ENCODE peak calls at places on chromosomes 11 and 22, in seven cellular contexts. One of them, this sample, is unnamed.

GRCh38 chr11:117600261-117600783 is 196.7 kb downstream of the DSCAML1 start:
- DNase-seq in stimulated activated CD4-positive, alpha-beta T cell treated with anti-CD3 and anti-CD28 coated beads, Interleukin-4, amount 100 ng/mL, for 1 hour: no peak
- DNase-seq in psoas muscle: no peak
- DNase-seq in foreskin melanocyte: no peak
- DNase-seq in progenitor cell of endocrine pancreas: no peak
- DNase-seq in central memory CD4-positive, alpha-beta T cell: no peak
- DNase-seq in suprapubic skin: peak
- DNase-seq in this sample: no peak

GRCh38 chr22:23353004-23353403 is 172.7 kb downstream of the BCR start:
- DNase-seq in stimulated activated CD4-positive, alpha-beta T cell treated with anti-CD3 and anti-CD28 coated beads, Interleukin-4, amount 100 ng/mL, for 1 hour: no peak
- DNase-seq in psoas muscle: no peak
- DNase-seq in foreskin melanocyte: no peak
- DNase-seq in progenitor cell of endocrine pancreas: no peak
- DNase-seq in central memory CD4-positive, alpha-beta T cell: no peak
- DNase-seq in suprapubic skin: no peak
- DNase-seq in this sample: no peak

GRCh38 chr22:17332109-17332508 is 37.2 kb upstream of the CECR2 start:
- DNase-seq in stimulated activated CD4-positive, alpha-beta T cell treated with anti-CD3 and anti-CD28 coated beads, Interleukin-4, amount 100 ng/mL, for 1 hour: no peak
- DNase-seq in psoas muscle: no peak
- DNase-seq in foreskin melanocyte: no peak
- DNase-seq in progenitor cell of endocrine pancreas: no peak
- DNase-seq in central memory CD4-positive, alpha-beta T cell: no peak
- DNase-seq in suprapubic skin: no peak
- DNase-seq in this sample: no peak

GRCh38 chr11:85740464-85741400 is 54.7 kb upstream of the CCDC89 start:
- DNase-seq in stimulated activated CD4-positive, alpha-beta T cell treated with anti-CD3 and anti-CD28 coated beads, Interleukin-4, amount 100 ng/mL, for 1 hour: no peak
- DNase-seq in psoas muscle: no peak
- DNase-seq in foreskin melanocyte: peak
- DNase-seq in progenitor cell of endocrine pancreas: no peak
- DNase-seq in central memory CD4-positive, alpha-beta T cell: no peak
- DNase-seq in suprapubic skin: no peak
- DNase-seq in this sample: no peak

GRCh38 chr11:82858556-82859091 is 41.6 kb downstream of the PRCP start:
- DNase-seq in stimulated activated CD4-positive, alpha-beta T cell treated with anti-CD3 and anti-CD28 coated beads, Interleukin-4, amount 100 ng/mL, for 1 hour: no peak
- DNase-seq in psoas muscle: no peak
- DNase-seq in foreskin melanocyte: peak
- DNase-seq in progenitor cell of endocrine pancreas: no peak
- DNase-seq in central memory CD4-positive, alpha-beta T cell: no peak
- DNase-seq in suprapubic skin: no peak
- DNase-seq in this sample: no peak

GRCh38 chr22:37669586-37669985 is 5.8 kb upstream of the LGALS1 start:
- DNase-seq in stimulated activated CD4-positive, alpha-beta T cell treated with anti-CD3 and anti-CD28 coated beads, Interleukin-4, amount 100 ng/mL, for 1 hour: no peak
- DNase-seq in psoas muscle: no peak
- DNase-seq in foreskin melanocyte: no peak
- DNase-seq in progenitor cell of endocrine pancreas: no peak
- DNase-seq in central memory CD4-positive, alpha-beta T cell: no peak
- DNase-seq in suprapubic skin: no peak
- DNase-seq in this sample: no peak

GRCh38 chr11:84558085-84558905 is 1068.8 kb downstream of the DLG2 start:
- DNase-seq in stimulated activated CD4-positive, alpha-beta T cell treated with anti-CD3 and anti-CD28 coated beads, Interleukin-4, amount 100 ng/mL, for 1 hour: no peak
- DNase-seq in psoas muscle: no peak
- DNase-seq in foreskin melanocyte: peak
- DNase-seq in progenitor cell of endocrine pancreas: no peak
- DNase-seq in central memory CD4-positive, alpha-beta T cell: no peak
- DNase-seq in suprapubic skin: no peak
- DNase-seq in this sample: peak

GRCh38 chr11:104124979-104125378 is 39.0 kb downstream of the PDGFD start:
- DNase-seq in stimulated activated CD4-positive, alpha-beta T cell treated with anti-CD3 and anti-CD28 coated beads, Interleukin-4, amount 100 ng/mL, for 1 hour: no peak
- DNase-seq in psoas muscle: no peak
- DNase-seq in foreskin melanocyte: no peak
- DNase-seq in progenitor cell of endocrine pancreas: no peak
- DNase-seq in central memory CD4-positive, alpha-beta T cell: no peak
- DNase-seq in suprapubic skin: no peak
- DNase-seq in this sample: no peak

GRCh38 chr22:49784987-49785614 is 42.6 kb downstream of the BRD1 start:
- DNase-seq in stimulated activated CD4-positive, alpha-beta T cell treated with anti-CD3 and anti-CD28 coated beads, Interleukin-4, amount 100 ng/mL, for 1 hour: no peak
- DNase-seq in psoas muscle: peak
- DNase-seq in foreskin melanocyte: no peak
- DNase-seq in progenitor cell of endocrine pancreas: no peak
- DNase-seq in central memory CD4-positive, alpha-beta T cell: no peak
- DNase-seq in suprapubic skin: no peak
- DNase-seq in this sample: no peak

GRCh38 chr22:24205438-24206189 is 24.3 kb downstream of the SUSD2 start:
- DNase-seq in stimulated activated CD4-positive, alpha-beta T cell treated with anti-CD3 and anti-CD28 coated beads, Interleukin-4, amount 100 ng/mL, for 1 hour: no peak
- DNase-seq in psoas muscle: no peak
- DNase-seq in foreskin melanocyte: no peak
- DNase-seq in progenitor cell of endocrine pancreas: no peak
- DNase-seq in central memory CD4-positive, alpha-beta T cell: no peak
- DNase-seq in suprapubic skin: no peak
- DNase-seq in this sample: no peak

GRCh38 chr11:134660416-134660815 is 248.4 kb upstream of the B3GAT1 start:
- DNase-seq in stimulated activated CD4-positive, alpha-beta T cell treated with anti-CD3 and anti-CD28 coated beads, Interleukin-4, amount 100 ng/mL, for 1 hour: no peak
- DNase-seq in psoas muscle: no peak
- DNase-seq in foreskin melanocyte: no peak
- DNase-seq in progenitor cell of endocrine pancreas: no peak
- DNase-seq in central memory CD4-positive, alpha-beta T cell: no peak
- DNase-seq in suprapubic skin: no peak
- DNase-seq in this sample: no peak

GRCh38 chr11:46675288-46675851 is 25.0 kb downstream of the ARHGAP1 start:
- DNase-seq in stimulated activated CD4-positive, alpha-beta T cell treated with anti-CD3 and anti-CD28 coated beads, Interleukin-4, amount 100 ng/mL, for 1 hour: no peak
- DNase-seq in psoas muscle: peak
- DNase-seq in foreskin melanocyte: no peak
- DNase-seq in progenitor cell of endocrine pancreas: no peak
- DNase-seq in central memory CD4-positive, alpha-beta T cell: no peak
- DNase-seq in suprapubic skin: peak
- DNase-seq in this sample: no peak

GRCh38 chr22:36911887-36912661 is 1.4 kb upstream of the CSF2RB start:
- DNase-seq in stimulated activated CD4-positive, alpha-beta T cell treated with anti-CD3 and anti-CD28 coated beads, Interleukin-4, amount 100 ng/mL, for 1 hour: no peak
- DNase-seq in psoas muscle: no peak
- DNase-seq in foreskin melanocyte: no peak
- DNase-seq in progenitor cell of endocrine pancreas: no peak
- DNase-seq in central memory CD4-positive, alpha-beta T cell: no peak
- DNase-seq in suprapubic skin: no peak
- DNase-seq in this sample: no peak

GRCh38 chr11:133078591-133079179 is 453.6 kb downstream of the OPCML start:
- DNase-seq in stimulated activated CD4-positive, alpha-beta T cell treated with anti-CD3 and anti-CD28 coated beads, Interleukin-4, amount 100 ng/mL, for 1 hour: no peak
- DNase-seq in psoas muscle: peak
- DNase-seq in foreskin melanocyte: no peak
- DNase-seq in progenitor cell of endocrine pancreas: peak
- DNase-seq in central memory CD4-positive, alpha-beta T cell: no peak
- DNase-seq in suprapubic skin: no peak
- DNase-seq in this sample: no peak

GRCh38 chr11:116445108-116446047 is 327.4 kb downstream of the BUD13 start:
- DNase-seq in stimulated activated CD4-positive, alpha-beta T cell treated with anti-CD3 and anti-CD28 coated beads, Interleukin-4, amount 100 ng/mL, for 1 hour: no peak
- DNase-seq in psoas muscle: no peak
- DNase-seq in foreskin melanocyte: no peak
- DNase-seq in progenitor cell of endocrine pancreas: no peak
- DNase-seq in central memory CD4-positive, alpha-beta T cell: no peak
- DNase-seq in suprapubic skin: no peak
- DNase-seq in this sample: no peak

GRCh38 chr22:32378703-32379272 is 21.1 kb downstream of the RFPL3 start:
- DNase-seq in stimulated activated CD4-positive, alpha-beta T cell treated with anti-CD3 and anti-CD28 coated beads, Interleukin-4, amount 100 ng/mL, for 1 hour: no peak
- DNase-seq in psoas muscle: no peak
- DNase-seq in foreskin melanocyte: peak
- DNase-seq in progenitor cell of endocrine pancreas: peak
- DNase-seq in central memory CD4-positive, alpha-beta T cell: no peak
- DNase-seq in suprapubic skin: no peak
- DNase-seq in this sample: no peak

GRCh38 chr22:20656902-20657836 is 116.7 kb upstream of the SERPIND1 start:
- DNase-seq in stimulated activated CD4-positive, alpha-beta T cell treated with anti-CD3 and anti-CD28 coated beads, Interleukin-4, amount 100 ng/mL, for 1 hour: no peak
- DNase-seq in psoas muscle: no peak
- DNase-seq in foreskin melanocyte: no peak
- DNase-seq in progenitor cell of endocrine pancreas: no peak
- DNase-seq in central memory CD4-positive, alpha-beta T cell: no peak
- DNase-seq in suprapubic skin: no peak
- DNase-seq in this sample: no peak

GRCh38 chr11:5138256-5138655 is at the start of gene OR52A5:
- DNase-seq in stimulated activated CD4-positive, alpha-beta T cell treated with anti-CD3 and anti-CD28 coated beads, Interleukin-4, amount 100 ng/mL, for 1 hour: no peak
- DNase-seq in psoas muscle: no peak
- DNase-seq in foreskin melanocyte: no peak
- DNase-seq in progenitor cell of endocrine pancreas: no peak
- DNase-seq in central memory CD4-positive, alpha-beta T cell: no peak
- DNase-seq in suprapubic skin: no peak
- DNase-seq in this sample: no peak

GRCh38 chr22:17319541-17319940 is 49.7 kb upstream of the CECR2 start:
- DNase-seq in stimulated activated CD4-positive, alpha-beta T cell treated with anti-CD3 and anti-CD28 coated beads, Interleukin-4, amount 100 ng/mL, for 1 hour: no peak
- DNase-seq in psoas muscle: no peak
- DNase-seq in foreskin melanocyte: no peak
- DNase-seq in progenitor cell of endocrine pancreas: no peak
- DNase-seq in central memory CD4-positive, alpha-beta T cell: no peak
- DNase-seq in suprapubic skin: no peak
- DNase-seq in this sample: no peak

GRCh38 chr11:441043-441417 is 781 bp downstream of the ANO9 start:
- DNase-seq in stimulated activated CD4-positive, alpha-beta T cell treated with anti-CD3 and anti-CD28 coated beads, Interleukin-4, amount 100 ng/mL, for 1 hour: no peak
- DNase-seq in psoas muscle: peak
- DNase-seq in foreskin melanocyte: no peak
- DNase-seq in progenitor cell of endocrine pancreas: no peak
- DNase-seq in central memory CD4-positive, alpha-beta T cell: no peak
- DNase-seq in suprapubic skin: no peak
- DNase-seq in this sample: no peak

GRCh38 chr22:37690901-37691504 is 4.9 kb downstream of the NOL12 start:
- DNase-seq in stimulated activated CD4-positive, alpha-beta T cell treated with anti-CD3 and anti-CD28 coated beads, Interleukin-4, amount 100 ng/mL, for 1 hour: no peak
- DNase-seq in psoas muscle: peak
- DNase-seq in foreskin melanocyte: no peak
- DNase-seq in progenitor cell of endocrine pancreas: no peak
- DNase-seq in central memory CD4-positive, alpha-beta T cell: no peak
- DNase-seq in suprapubic skin: no peak
- DNase-seq in this sample: no peak

GRCh38 chr11:133929401-133930052 is 27.2 kb downstream of the IGSF9B start:
- DNase-seq in stimulated activated CD4-positive, alpha-beta T cell treated with anti-CD3 and anti-CD28 coated beads, Interleukin-4, amount 100 ng/mL, for 1 hour: no peak
- DNase-seq in psoas muscle: no peak
- DNase-seq in foreskin melanocyte: no peak
- DNase-seq in progenitor cell of endocrine pancreas: no peak
- DNase-seq in central memory CD4-positive, alpha-beta T cell: no peak
- DNase-seq in suprapubic skin: no peak
- DNase-seq in this sample: no peak

GRCh38 chr22:19821523-19822300 is 33.0 kb downstream of the GNB1L start:
- DNase-seq in stimulated activated CD4-positive, alpha-beta T cell treated with anti-CD3 and anti-CD28 coated beads, Interleukin-4, amount 100 ng/mL, for 1 hour: no peak
- DNase-seq in psoas muscle: no peak
- DNase-seq in foreskin melanocyte: no peak
- DNase-seq in progenitor cell of endocrine pancreas: no peak
- DNase-seq in central memory CD4-positive, alpha-beta T cell: no peak
- DNase-seq in suprapubic skin: no peak
- DNase-seq in this sample: no peak

GRCh38 chr11:117269856-117270255 is 21.3 kb upstream of the BACE1-AS start:
- DNase-seq in stimulated activated CD4-positive, alpha-beta T cell treated with anti-CD3 and anti-CD28 coated beads, Interleukin-4, amount 100 ng/mL, for 1 hour: no peak
- DNase-seq in psoas muscle: no peak
- DNase-seq in foreskin melanocyte: no peak
- DNase-seq in progenitor cell of endocrine pancreas: no peak
- DNase-seq in central memory CD4-positive, alpha-beta T cell: no peak
- DNase-seq in suprapubic skin: no peak
- DNase-seq in this sample: no peak

GRCh38 chr11:132992838-132993680 is 539.2 kb downstream of the OPCML start:
- DNase-seq in stimulated activated CD4-positive, alpha-beta T cell treated with anti-CD3 and anti-CD28 coated beads, Interleukin-4, amount 100 ng/mL, for 1 hour: no peak
- DNase-seq in psoas muscle: no peak
- DNase-seq in foreskin melanocyte: no peak
- DNase-seq in progenitor cell of endocrine pancreas: no peak
- DNase-seq in central memory CD4-positive, alpha-beta T cell: no peak
- DNase-seq in suprapubic skin: no peak
- DNase-seq in this sample: no peak

GRCh38 chr11:103433380-103433779 is 324.2 kb downstream of the DYNC2H1 start:
- DNase-seq in stimulated activated CD4-positive, alpha-beta T cell treated with anti-CD3 and anti-CD28 coated beads, Interleukin-4, amount 100 ng/mL, for 1 hour: no peak
- DNase-seq in psoas muscle: no peak
- DNase-seq in foreskin melanocyte: peak
- DNase-seq in progenitor cell of endocrine pancreas: no peak
- DNase-seq in central memory CD4-positive, alpha-beta T cell: no peak
- DNase-seq in suprapubic skin: no peak
- DNase-seq in this sample: no peak

GRCh38 chr11:66841861-66842260 is 1.4 kb upstream of the RCE1 start:
- DNase-seq in stimulated activated CD4-positive, alpha-beta T cell treated with anti-CD3 and anti-CD28 coated beads, Interleukin-4, amount 100 ng/mL, for 1 hour: no peak
- DNase-seq in psoas muscle: no peak
- DNase-seq in foreskin melanocyte: no peak
- DNase-seq in progenitor cell of endocrine pancreas: no peak
- DNase-seq in central memory CD4-positive, alpha-beta T cell: no peak
- DNase-seq in suprapubic skin: peak
- DNase-seq in this sample: no peak

GRCh38 chr11:118806400-118806799 is 15.4 kb upstream of the DDX6 start:
- DNase-seq in stimulated activated CD4-positive, alpha-beta T cell treated with anti-CD3 and anti-CD28 coated beads, Interleukin-4, amount 100 ng/mL, for 1 hour: no peak
- DNase-seq in psoas muscle: no peak
- DNase-seq in foreskin melanocyte: no peak
- DNase-seq in progenitor cell of endocrine pancreas: no peak
- DNase-seq in central memory CD4-positive, alpha-beta T cell: no peak
- DNase-seq in suprapubic skin: no peak
- DNase-seq in this sample: no peak

GRCh38 chr11:11409224-11409623 is 56.2 kb upstream of the CSNK2A3 start:
- DNase-seq in stimulated activated CD4-positive, alpha-beta T cell treated with anti-CD3 and anti-CD28 coated beads, Interleukin-4, amount 100 ng/mL, for 1 hour: no peak
- DNase-seq in psoas muscle: no peak
- DNase-seq in foreskin melanocyte: no peak
- DNase-seq in progenitor cell of endocrine pancreas: no peak
- DNase-seq in central memory CD4-positive, alpha-beta T cell: no peak
- DNase-seq in suprapubic skin: no peak
- DNase-seq in this sample: no peak

GRCh38 chr11:69949327-69949726 is 128.8 kb upstream of the ANO1 start:
- DNase-seq in stimulated activated CD4-positive, alpha-beta T cell treated with anti-CD3 and anti-CD28 coated beads, Interleukin-4, amount 100 ng/mL, for 1 hour: no peak
- DNase-seq in psoas muscle: no peak
- DNase-seq in foreskin melanocyte: no peak
- DNase-seq in progenitor cell of endocrine pancreas: no peak
- DNase-seq in central memory CD4-positive, alpha-beta T cell: no peak
- DNase-seq in suprapubic skin: no peak
- DNase-seq in this sample: peak

GRCh38 chr11:85569525-85569924 is 57.6 kb downstream of the DLG2 start:
- DNase-seq in stimulated activated CD4-positive, alpha-beta T cell treated with anti-CD3 and anti-CD28 coated beads, Interleukin-4, amount 100 ng/mL, for 1 hour: no peak
- DNase-seq in psoas muscle: no peak
- DNase-seq in foreskin melanocyte: no peak
- DNase-seq in progenitor cell of endocrine pancreas: no peak
- DNase-seq in central memory CD4-positive, alpha-beta T cell: no peak
- DNase-seq in suprapubic skin: no peak
- DNase-seq in this sample: no peak

GRCh38 chr11:87019582-87020271 is 18.0 kb upstream of the TMEM135 start:
- DNase-seq in stimulated activated CD4-positive, alpha-beta T cell treated with anti-CD3 and anti-CD28 coated beads, Interleukin-4, amount 100 ng/mL, for 1 hour: no peak
- DNase-seq in psoas muscle: no peak
- DNase-seq in foreskin melanocyte: peak
- DNase-seq in progenitor cell of endocrine pancreas: no peak
- DNase-seq in central memory CD4-positive, alpha-beta T cell: no peak
- DNase-seq in suprapubic skin: no peak
- DNase-seq in this sample: no peak